ENCODE peak calls at places on chromosomes 6 and 20, in eight cellular contexts. F is transverse colon, A is heart left ventricle, B is prostate gland, S is IMR-90, V is Peyer's patch, N is vagina, Q is H1. O is an unnamed sample. For H3K36me3, the result is how much of the 10 kb centered on the place peaks cover.

GRCh38 chr20:5141615-5142014 is 14.8 kb downstream of the CDS2 start:
- DNase-seq in F (no peak), A (no peak), B (no peak), S (no peak), V (no peak), N (no peak), Q (no peak), O (no peak)

GRCh38 chr20:64091340-64091739 is 7.1 kb upstream of the LKAAEAR1 start:
- DNase-seq in F (no peak), A (no peak), B (no peak), S (no peak), V (no peak), N (no peak), Q (no peak), O (no peak)

GRCh38 chr6:12228447-12229146 is 61.6 kb upstream of the EDN1 start:
- DNase-seq in F (peak), A (no peak), B (no peak), S (no peak), V (peak), N (no peak), Q (no peak), O (no peak)

GRCh38 chr20:50085481-50086365 is 27.2 kb downstream of the UBE2V1 start:
- DNase-seq in F (peak), A (peak), B (peak), S (peak), V (no peak), N (no peak), Q (no peak), O (no peak)

GRCh38 chr6:85112540-85112939 is 337.3 kb upstream of the NT5E start:
- DNase-seq in F (no peak), A (no peak), B (no peak), S (no peak), V (no peak), N (no peak), Q (no peak), O (no peak)

GRCh38 chr6:11494786-11495564 is 42.6 kb upstream of the TMEM170B start:
- DNase-seq in F (no peak), A (no peak), B (no peak), S (no peak), V (no peak), N (no peak), Q (no peak), O (no peak)

GRCh38 chr6:84581494-84582259 is 182.7 kb downstream of the TBX18 start:
- DNase-seq in F (no peak), A (no peak), B (no peak), S (peak), V (no peak), N (no peak), Q (no peak), O (no peak)

GRCh38 chr20:10916312-10916711 is 242.5 kb upstream of the JAG1 start:
- DNase-seq in F (no peak), A (no peak), B (no peak), S (no peak), V (no peak), N (no peak), Q (no peak), O (no peak)

GRCh38 chr20:62382306-62383198 is 4.4 kb upstream of the RPS21 start:
- DNase-seq in F (peak), A (peak), B (peak), S (peak), V (peak), N (no peak), Q (peak), O (peak)

GRCh38 chr6:72272958-72273357 is 348.9 kb upstream of the KCNQ5 start:
- DNase-seq in F (no peak), A (no peak), B (no peak), S (peak), V (no peak), N (no peak), Q (no peak), O (no peak)

GRCh38 chr6:21262504-21262903 is 331.0 kb upstream of the SOX4 start:
- DNase-seq in F (no peak), A (no peak), B (no peak), S (no peak), V (no peak), N (no peak), Q (no peak), O (no peak)

GRCh38 chr6:77678048-77678447 is 25.2 kb downstream of the MEI4 start:
- DNase-seq in F (no peak), A (no peak), B (no peak), S (no peak), V (no peak), N (no peak), Q (no peak), O (no peak)

GRCh38 chr20:8301655-8302054 is 169.6 kb downstream of the PLCB1 start:
- DNase-seq in F (no peak), A (no peak), B (no peak), S (no peak), V (no peak), N (no peak), Q (no peak), O (peak)

GRCh38 chr6:1222426-1223311 is 89.2 kb upstream of the FOXQ1 start:
- DNase-seq in F (no peak), A (peak), B (no peak), S (no peak), V (no peak), N (no peak), Q (no peak), O (no peak)

GRCh38 chr6:163825033-163825432 is 410.5 kb downstream of the QKI start:
- DNase-seq in F (no peak), A (no peak), B (no peak), S (peak), V (no peak), N (no peak), Q (no peak), O (no peak)

GRCh38 chr20:51700809-51701285 is 67.3 kb downstream of the ATP9A start:
- DNase-seq in F (peak), A (no peak), B (peak), S (peak), V (no peak), N (no peak), Q (no peak), O (peak)

GRCh38 chr20:40683221-40683893 is 5.7 kb downstream of the MAFB start:
- DNase-seq in F (no peak), A (peak), B (no peak), S (no peak), V (no peak), N (no peak), Q (peak), O (no peak)

GRCh38 chr6:106731843-106732160 is 102.4 kb downstream of the QRSL1 start:
- DNase-seq in F (no peak), A (no peak), B (no peak), S (no peak), V (no peak), N (no peak), Q (no peak), O (no peak)

GRCh38 chr6:26118999-26119398 is 31.8 kb downstream of the HFE start:
- DNase-seq in F (no peak), A (no peak), B (peak), S (peak), V (no peak), N (no peak), Q (no peak), O (no peak)

GRCh38 chr6:106134906-106135634 is 48.9 kb downstream of the PRDM1 start:
- DNase-seq in F (peak), A (no peak), B (no peak), S (no peak), V (peak), N (no peak), Q (no peak), O (no peak)

GRCh38 chr20:36541227-36542018 is at the start of gene MYL9:
- DNase-seq in F (peak), A (peak), B (peak), S (peak), V (peak), N (no peak), Q (peak), O (peak)

GRCh38 chr6:89221971-89222887 is 5.1 kb upstream of the GABRR1 start:
- DNase-seq in F (no peak), A (no peak), B (no peak), S (no peak), V (no peak), N (no peak), Q (no peak), O (no peak)

GRCh38 chr6:153312633-153313032 is 181.6 kb upstream of the RGS17 start:
- DNase-seq in F (peak), A (peak), B (peak), S (peak), V (peak), N (no peak), Q (peak), O (peak)

GRCh38 chr6:147664092-147664491 is 155.6 kb downstream of the SAMD5 start:
- DNase-seq in F (no peak), A (no peak), B (no peak), S (no peak), V (no peak), N (no peak), Q (no peak), O (no peak)

GRCh38 chr6:43742931-43743632 is 26.9 kb upstream of the VEGFA start:
- DNase-seq in F (no peak), A (no peak), B (no peak), S (no peak), V (no peak), N (no peak), Q (peak), O (no peak)

GRCh38 chr20:50312682-50313187 is 122.1 kb downstream of the CEBPB start:
- DNase-seq in F (peak), A (peak), B (peak), S (peak), V (no peak), N (no peak), Q (no peak), O (peak)

GRCh38 chr6:162443101-162443500 is 284.5 kb downstream of the PRKN start:
- DNase-seq in F (no peak), A (no peak), B (no peak), S (no peak), V (no peak), N (no peak), Q (no peak), O (peak)

GRCh38 chr20:63415418-63416108 is 54.4 kb upstream of the CHRNA4 start:
- DNase-seq in F (no peak), A (no peak), B (no peak), S (no peak), V (no peak), N (no peak), Q (no peak), O (no peak)

GRCh38 chr6:7050911-7051779 is 56.6 kb upstream of the RREB1 start:
- DNase-seq in F (peak), A (peak), B (peak), S (peak), V (peak), N (peak), Q (peak), O (peak)

GRCh38 chr6:109087661-109088264 is 6.9 kb downstream of the SESN1 start:
- DNase-seq in F (no peak), A (no peak), B (no peak), S (no peak), V (no peak), N (no peak), Q (no peak), O (no peak)

GRCh38 chr6:132101550-132101949 is 150.4 kb upstream of the CCN2 start:
- DNase-seq in F (no peak), A (no peak), B (no peak), S (no peak), V (no peak), N (no peak), Q (no peak), O (no peak)

GRCh38 chr6:36851149-36851614 is 11.9 kb upstream of the CPNE5 start:
- DNase-seq in F (peak), A (no peak), B (peak), S (peak), V (no peak), N (no peak), Q (peak), O (peak)

GRCh38 chr6:144725731-144726522 is 440.8 kb downstream of the UTRN start:
- DNase-seq in F (no peak), A (peak), B (peak), S (no peak), V (no peak), N (no peak), Q (no peak), O (peak)

DNA sequence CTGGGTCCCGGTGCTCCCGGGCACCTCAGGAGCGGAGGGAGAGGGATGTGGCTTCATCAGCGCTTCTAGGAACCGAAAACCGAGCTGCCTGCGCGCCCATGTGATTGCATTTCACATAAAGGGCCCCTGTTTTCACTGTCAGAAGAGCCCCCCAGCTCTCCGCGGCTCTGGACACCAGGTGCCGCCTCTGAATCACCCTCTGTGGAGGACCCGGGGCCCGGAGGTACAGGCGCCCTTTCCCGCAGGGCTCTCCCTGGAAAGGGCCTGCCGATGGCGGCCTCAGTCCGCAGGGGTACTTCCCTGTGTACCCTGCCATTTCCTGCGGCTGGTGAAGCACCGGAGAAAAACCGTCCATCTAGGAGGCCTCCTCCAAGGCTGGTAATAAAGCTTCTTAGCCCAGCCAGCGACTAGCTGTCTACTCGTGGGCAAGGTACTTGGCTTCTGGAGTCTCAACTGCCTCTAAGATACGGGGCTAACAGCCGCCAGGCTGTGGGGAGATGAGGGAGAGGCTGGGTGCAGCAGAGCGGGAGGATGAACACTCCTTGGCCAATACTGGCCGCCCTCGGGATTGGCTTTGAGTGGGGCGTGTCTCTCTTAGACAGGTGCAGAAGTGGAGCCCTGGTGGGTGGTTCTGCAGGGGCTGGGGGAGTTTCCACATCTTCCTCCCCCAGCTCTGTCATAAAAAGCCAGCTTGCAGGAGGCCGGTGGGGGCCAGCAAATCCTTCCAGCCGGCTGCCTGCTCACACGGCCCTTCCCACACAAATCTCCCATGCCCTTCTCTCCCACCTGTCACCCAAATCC is 1.6 kb downstream of the PPP1R16B start:
- DNase-seq in F (peak), A (no peak), B (no peak), S (no peak), V (no peak), N (no peak), Q (peak), O (no peak)
- TF ChIP-seq POLR2A in F (no peak), A (no peak), B (no peak), S (no peak), V (no peak), N (no peak), Q (no peak), O (no peak)

GRCh38 chr6:56540232-56540631 is 102.5 kb downstream of the DST start:
- DNase-seq in F (no peak), A (no peak), B (no peak), S (no peak), V (no peak), N (no peak), Q (no peak), O (no peak)

GRCh38 chr6:56537223-56537770 is 105.4 kb downstream of the DST start:
- DNase-seq in F (no peak), A (peak), B (no peak), S (no peak), V (no peak), N (no peak), Q (no peak), O (no peak)

GRCh38 chr6:56540950-56541600 is 101.6 kb downstream of the DST start:
- DNase-seq in F (no peak), A (peak), B (no peak), S (peak), V (no peak), N (no peak), Q (no peak), O (peak)

GRCh38 chr6:56539503-56540105 is 103.1 kb downstream of the DST start:
- DNase-seq in F (no peak), A (no peak), B (no peak), S (no peak), V (no peak), N (no peak), Q (no peak), O (no peak)

GRCh38 chr6:56538851-56539250 is 103.8 kb downstream of the DST start:
- DNase-seq in F (no peak), A (no peak), B (no peak), S (no peak), V (no peak), N (no peak), Q (no peak), O (no peak)
- H3K4me3 ChIP-seq in F (peak), A (no peak), B (peak), S (peak), V (no peak), N (peak), Q (no peak), O (no peak)

GRCh38 chr6:41594326-41594725 is 43.9 kb upstream of the MDFI start:
- DNase-seq in F (no peak), A (no peak), B (no peak), S (no peak), V (no peak), N (no peak), Q (no peak), O (no peak)

GRCh38 chr6:41589636-41590622 is 43.7 kb downstream of the FOXP4 start:
- DNase-seq in F (no peak), A (no peak), B (no peak), S (no peak), V (no peak), N (no peak), Q (no peak), O (no peak)

GRCh38 chr6:41591122-41591521 is 44.9 kb downstream of the FOXP4 start:
- DNase-seq in F (no peak), A (no peak), B (no peak), S (no peak), V (no peak), N (no peak), Q (no peak), O (no peak)

GRCh38 chr6:41593451-41594238 is 44.6 kb upstream of the MDFI start:
- DNase-seq in F (no peak), A (no peak), B (no peak), S (no peak), V (no peak), N (no peak), Q (no peak), O (no peak)

GRCh38 chr6:41591859-41592502 is 45.8 kb downstream of the FOXP4 start:
- DNase-seq in F (peak), A (peak), B (peak), S (peak), V (peak), N (no peak), Q (peak), O (peak)
- H3K36me3 ChIP-seq in F (under half), A (under half), B (under half), S (under half), V (under half), N (under half), Q (under half), O (under half)

GRCh38 chr6:18263561-18264337 is 581 bp downstream of the DEK start:
- DNase-seq in F (peak), A (peak), B (peak), S (no peak), V (peak), N (no peak), Q (peak), O (peak)
- TF ChIP-seq POLR2A in F (no peak), A (no peak), B (no peak), S (no peak), V (no peak), N (no peak), Q (no peak), O (no peak)

GRCh38 chr6:156109713-156110112 is 654.1 kb upstream of the NOX3 start:
- DNase-seq in F (no peak), A (no peak), B (no peak), S (peak), V (no peak), N (no peak), Q (no peak), O (no peak)
- H3K4me3 ChIP-seq in F (no peak), A (no peak), B (no peak), S (no peak), V (no peak), N (no peak), Q (no peak), O (no peak)

DNA sequence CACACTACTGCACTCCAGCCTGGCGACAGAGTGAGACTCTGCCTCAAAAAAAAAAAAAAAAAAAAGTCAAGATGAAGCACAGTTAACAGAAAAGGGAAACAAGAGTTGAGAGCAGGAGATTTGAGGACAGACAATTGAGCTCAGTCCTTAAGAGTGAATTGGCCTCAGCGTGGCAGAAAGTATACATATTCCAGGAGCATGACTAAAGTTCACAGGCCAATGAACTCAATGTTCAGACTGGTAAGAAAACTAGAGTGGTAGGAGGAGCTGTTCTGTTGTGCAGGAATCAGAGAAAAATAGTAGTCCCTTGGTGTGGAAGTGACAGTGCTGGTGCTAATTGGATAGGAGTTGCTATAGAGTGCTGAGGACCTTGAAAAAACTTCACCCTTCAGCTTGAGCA is 60.0 kb downstream of the NRN1 start:
- DNase-seq in F (no peak), A (no peak), B (no peak), S (no peak), V (no peak), N (no peak), Q (no peak), O (no peak)
- H3K36me3 ChIP-seq in F (under half), A (under half), B (under half), S (under half), V (under half), N (under half), Q (under half), O (under half)

GRCh38 chr20:1267809-1268374 is 1.8 kb downstream of the SNPH start:
- DNase-seq in F (no peak), A (no peak), B (no peak), S (no peak), V (no peak), N (no peak), Q (no peak), O (no peak)

GRCh38 chr20:1265226-1265915 is 723 bp upstream of the SNPH start:
- DNase-seq in F (no peak), A (no peak), B (no peak), S (no peak), V (no peak), N (no peak), Q (no peak), O (no peak)

GRCh38 chr20:1267161-1267560 is 1.1 kb downstream of the SNPH start:
- DNase-seq in F (no peak), A (no peak), B (no peak), S (no peak), V (no peak), N (no peak), Q (peak), O (no peak)

GRCh38 chr20:1265916-1266166 is 253 bp upstream of the SNPH start:
- DNase-seq in F (no peak), A (no peak), B (no peak), S (no peak), V (no peak), N (no peak), Q (no peak), O (no peak)

GRCh38 chr20:1266167-1266973 is at the start of gene SNPH:
- DNase-seq in F (peak), A (peak), B (peak), S (peak), V (peak), N (no peak), Q (peak), O (peak)
- TF ChIP-seq POLR2A in F (no peak), A (peak), B (no peak), S (no peak), V (no peak), N (no peak), Q (no peak), O (no peak)

DNA sequence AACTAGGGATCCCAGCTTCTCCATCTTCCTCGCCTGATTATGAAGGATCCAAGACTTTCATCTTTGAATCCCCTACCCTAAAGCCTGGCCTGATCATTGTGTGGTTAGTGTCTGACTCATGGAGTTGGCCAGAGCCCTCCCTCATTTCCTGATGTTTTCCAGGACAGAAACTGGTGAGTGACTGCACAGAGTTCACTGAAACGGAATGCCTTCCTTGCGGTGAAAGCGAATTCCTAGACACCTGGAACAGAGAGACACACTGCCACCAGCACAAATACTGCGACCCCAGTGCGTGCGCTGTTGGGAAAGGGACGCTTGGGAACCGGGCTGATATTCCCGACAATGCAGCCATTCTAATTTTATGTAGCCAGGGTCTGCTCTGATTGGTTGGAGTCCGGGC is 4.0 kb downstream of the CD40 start:
- DNase-seq in F (no peak), A (no peak), B (no peak), S (peak), V (no peak), N (no peak), Q (no peak), O (no peak)
- H3K4me3 ChIP-seq in F (no peak), A (no peak), B (no peak), S (no peak), V (no peak), N (no peak), Q (no peak), O (no peak)